ENCODE peak calls at places on chromosome 14, in four cellular contexts. C is CD8-positive, alpha-beta memory T cell; S is GM23248; I is stomach. B is an unnamed sample.

GRCh38 chr14:53310412-53310811 is 157.3 kb upstream of the DDHD1 start:
- DNase-seq in C (no peak), S (no peak), I (no peak), B (no peak)

GRCh38 chr14:53714495-53715389 is 241.9 kb downstream of the BMP4 start:
- DNase-seq in C (no peak), S (no peak), I (no peak), B (no peak)

GRCh38 chr14:51118993-51119392 is 24.1 kb upstream of the TRIM9 start:
- DNase-seq in C (no peak), S (no peak), I (no peak), B (peak)

GRCh38 chr14:56215180-56215579 is 97.0 kb downstream of the PELI2 start:
- DNase-seq in C (no peak), S (no peak), I (no peak), B (no peak)

GRCh38 chr14:56809262-56810215 is 740 bp downstream of the OTX2 start:
- DNase-seq in C (no peak), S (no peak), I (no peak), B (no peak)

GRCh38 chr14:58428011-58428807 is 690 bp downstream of the KIAA0586 start:
- DNase-seq in C (no peak), S (peak), I (no peak), B (no peak)

GRCh38 chr14:22829661-22830328 is at the start of gene MRPL52:
- DNase-seq in C (peak), S (peak), I (peak), B (peak)

GRCh38 chr14:79044894-79045624 is 874.9 kb downstream of the NRXN3 start:
- DNase-seq in C (no peak), S (peak), I (no peak), B (peak)

GRCh38 chr14:55297611-55298323 is 26.5 kb downstream of the FBXO34 start:
- DNase-seq in C (no peak), S (no peak), I (peak), B (no peak)

GRCh38 chr14:52583544-52583943 is 30.9 kb downstream of the GPR137C start:
- DNase-seq in C (no peak), S (peak), I (no peak), B (no peak)

GRCh38 chr14:75232597-75232996 is 46.0 kb upstream of the FOS start:
- DNase-seq in C (peak), S (no peak), I (no peak), B (no peak)

GRCh38 chr14:77040995-77041744 is 12.7 kb upstream of the IRF2BPL start:
- DNase-seq in C (peak), S (no peak), I (no peak), B (no peak)

GRCh38 chr14:59277659-59278058 is 89.2 kb downstream of the DAAM1 start:
- DNase-seq in C (no peak), S (peak), I (no peak), B (no peak)

GRCh38 chr14:56754966-56755365 is 55.3 kb downstream of the OTX2 start:
- DNase-seq in C (no peak), S (no peak), I (no peak), B (no peak)

GRCh38 chr14:71290301-71290700 is 383.0 kb downstream of the PCNX1 start:
- DNase-seq in C (no peak), S (no peak), I (no peak), B (no peak)

GRCh38 chr14:89986475-89986874 is 30.7 kb downstream of the TDP1 start:
- DNase-seq in C (no peak), S (no peak), I (no peak), B (no peak)

GRCh38 chr14:28058012-28058296 is 708.6 kb upstream of the FOXG1 start:
- DNase-seq in C (no peak), S (no peak), I (no peak), B (no peak)

GRCh38 chr14:33273978-33274377 is 335.3 kb downstream of the NPAS3 start:
- DNase-seq in C (no peak), S (no peak), I (no peak), B (no peak)

GRCh38 chr14:99768381-99768780 is 24.8 kb upstream of the EML1 start:
- DNase-seq in C (no peak), S (peak), I (no peak), B (no peak)

GRCh38 chr14:24840204-24840893 is 206.4 kb upstream of the GZMB start:
- DNase-seq in C (no peak), S (no peak), I (no peak), B (no peak)

GRCh38 chr14:102696332-102696731 is 80.9 kb upstream of the TRAF3 start:
- DNase-seq in C (no peak), S (no peak), I (no peak), B (no peak)

GRCh38 chr14:61280526-61281185 is 482 bp downstream of the TMEM30B start:
- DNase-seq in C (peak), S (peak), I (peak), B (no peak)

GRCh38 chr14:98494582-98494981 is 777.4 kb downstream of the BCL11B start:
- DNase-seq in C (no peak), S (peak), I (no peak), B (no peak)

GRCh38 chr14:75578786-75579781 is 664 bp downstream of the FLVCR2 start:
- DNase-seq in C (no peak), S (no peak), I (no peak), B (no peak)

GRCh38 chr14:56514663-56515371 is 64.8 kb upstream of the TMEM260 start:
- DNase-seq in C (no peak), S (peak), I (no peak), B (no peak)

GRCh38 chr14:66944872-66945271 is 244.4 kb upstream of the GARIN2 start:
- DNase-seq in C (no peak), S (peak), I (no peak), B (no peak)

GRCh38 chr14:92099802-92100201 is 6.6 kb downstream of the ATXN3 start:
- DNase-seq in C (no peak), S (peak), I (no peak), B (no peak)

GRCh38 chr14:90509403-90509802 is 112.6 kb downstream of the CALM1 start:
- DNase-seq in C (no peak), S (no peak), I (no peak), B (no peak)

GRCh38 chr14:83372271-83372670 is 1838.6 kb upstream of the SEL1L start:
- DNase-seq in C (no peak), S (no peak), I (no peak), B (no peak)

GRCh38 chr14:91326514-91326832 is 82.0 kb upstream of the GPR68 start:
- DNase-seq in C (no peak), S (no peak), I (no peak), B (no peak)

GRCh38 chr14:99513946-99514551 is 32.8 kb downstream of the CCNK start:
- DNase-seq in C (no peak), S (no peak), I (peak), B (no peak)

GRCh38 chr14:68487805-68488590 is 304.9 kb downstream of the ZFP36L1 start:
- DNase-seq in C (no peak), S (peak), I (no peak), B (no peak)
- H3K27ac ChIP-seq in C (no peak), S (peak), I (no peak), B (no peak)

DNA sequence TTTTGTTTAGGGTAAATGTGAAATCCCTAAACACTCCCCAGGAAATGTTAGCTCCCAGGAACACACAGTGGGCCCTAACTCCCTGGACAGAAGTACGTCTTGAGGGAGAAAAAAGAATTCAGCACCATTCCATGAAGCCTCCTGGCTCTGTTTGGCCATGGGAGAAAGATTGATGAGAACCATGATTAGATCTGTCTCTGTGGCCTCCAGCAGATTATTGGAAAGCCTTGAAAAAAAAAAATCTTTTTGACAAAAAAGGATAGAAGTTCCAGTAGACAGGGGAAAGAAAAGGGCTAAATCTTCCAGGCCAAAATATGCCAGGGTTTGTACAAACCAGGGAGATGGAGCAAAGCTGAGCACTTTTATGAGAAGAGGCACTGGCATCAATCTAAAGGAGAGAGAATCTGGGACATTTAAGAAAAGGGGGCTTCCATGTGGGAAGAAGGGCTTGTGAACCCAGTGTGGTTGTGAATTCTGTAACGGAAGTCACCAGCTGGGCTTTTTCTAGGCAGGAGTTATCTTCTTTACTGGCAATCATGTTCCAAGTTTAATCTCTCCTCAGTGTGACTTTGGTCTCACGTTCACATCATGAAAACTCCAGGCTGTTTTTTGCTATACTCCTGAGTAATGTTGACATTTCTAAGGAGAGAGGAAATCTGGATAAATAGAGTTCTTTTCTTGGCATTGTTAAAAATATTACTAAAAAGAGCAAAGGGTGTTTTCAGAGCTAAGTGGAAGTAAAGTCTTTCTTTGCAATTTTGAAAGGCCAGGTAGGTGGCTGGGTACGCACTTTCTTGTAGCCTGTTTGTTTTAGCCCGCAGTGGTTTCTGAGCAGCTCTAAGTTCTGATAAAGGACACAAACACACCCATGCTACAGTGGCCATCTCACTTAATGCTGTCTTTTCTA is 426.7 kb downstream of the RAD51B start:
- DNase-seq in C (no peak), S (no peak), I (no peak), B (no peak)
- H3K27ac ChIP-seq in C (no peak), S (no peak), I (peak), B (peak)

DNA sequence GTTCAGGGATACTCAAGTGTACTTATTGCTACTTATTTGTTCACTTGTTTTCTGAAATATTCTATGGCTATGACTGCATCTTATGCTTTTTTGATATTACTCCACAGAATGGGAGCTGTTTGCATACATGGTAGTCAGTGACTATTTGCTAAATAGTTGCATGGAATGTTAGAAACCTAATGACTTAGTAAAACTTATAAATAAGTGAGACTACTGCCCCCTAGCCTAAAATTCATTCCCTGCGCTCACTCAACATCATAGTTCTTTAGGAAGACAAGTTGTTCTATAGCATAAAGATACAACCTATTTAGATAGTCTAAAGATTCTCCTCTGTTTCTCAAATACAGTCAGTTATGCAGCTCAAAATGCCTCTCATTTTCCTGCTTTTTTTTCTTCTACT is 305.5 kb downstream of the CEP128 start:
- DNase-seq in C (no peak), S (peak), I (no peak), B (no peak)
- H3K27ac ChIP-seq in C (no peak), S (no peak), I (no peak), B (no peak)

GRCh38 chr14:94000267-94000666 is 3.2 kb downstream of the CCDC197 start:
- DNase-seq in C (no peak), S (no peak), I (no peak), B (no peak)
- H3K27ac ChIP-seq in C (no peak), S (no peak), I (no peak), B (no peak)

GRCh38 chr14:20611277-20611676 is 20.1 kb upstream of the RNASE12 start:
- DNase-seq in C (no peak), S (no peak), I (no peak), B (no peak)

GRCh38 chr14:20614038-20614840 is 23.1 kb upstream of the RNASE12 start:
- DNase-seq in C (no peak), S (peak), I (no peak), B (no peak)

GRCh38 chr14:20610002-20610765 is 19.0 kb upstream of the RNASE12 start:
- DNase-seq in C (peak), S (peak), I (peak), B (peak)

GRCh38 chr14:20613094-20614037 is 22.2 kb upstream of the RNASE12 start:
- DNase-seq in C (peak), S (peak), I (peak), B (no peak)

DNA sequence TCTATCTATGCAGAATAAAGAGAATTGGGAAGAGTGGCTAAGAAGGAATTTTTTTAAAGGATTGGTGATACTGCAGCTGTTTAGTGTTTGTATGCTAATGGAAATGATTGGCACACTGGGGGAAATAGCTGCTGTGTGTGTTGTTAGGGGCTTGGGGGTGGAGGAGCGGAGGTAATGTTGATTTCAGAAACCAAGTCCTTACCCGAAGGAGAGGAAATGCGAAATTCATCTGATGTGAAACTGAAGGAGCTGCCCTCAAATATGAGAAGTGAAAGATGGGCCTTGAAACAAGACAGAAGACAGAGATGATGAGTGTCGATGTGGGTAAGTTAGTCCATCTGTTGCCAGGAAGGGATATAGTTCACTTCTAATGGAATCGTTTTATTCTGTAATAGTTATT is 21.2 kb upstream of the RNASE12 start:
- DNase-seq in C (no peak), S (no peak), I (no peak), B (no peak)
- H3K27ac ChIP-seq in C (no peak), S (peak), I (peak), B (no peak)

GRCh38 chr14:94600148-94600545 is 12.0 kb upstream of the SERPINA3 start:
- DNase-seq in C (no peak), S (no peak), I (no peak), B (no peak)

GRCh38 chr14:94597788-94598187 is 14.4 kb upstream of the SERPINA3 start:
- DNase-seq in C (no peak), S (no peak), I (no peak), B (no peak)

GRCh38 chr14:94598816-94599655 is 13.2 kb upstream of the SERPINA3 start:
- DNase-seq in C (no peak), S (peak), I (peak), B (peak)

GRCh38 chr14:94599656-94600004 is 12.6 kb upstream of the SERPINA3 start:
- DNase-seq in C (no peak), S (no peak), I (no peak), B (no peak)

GRCh38 chr14:94598506-94598815 is 13.7 kb upstream of the SERPINA3 start:
- DNase-seq in C (no peak), S (no peak), I (no peak), B (no peak)
- H3K27ac ChIP-seq in C (no peak), S (peak), I (peak), B (peak)

GRCh38 chr14:73770977-73771847 is 57.0 kb upstream of the PNMA1 start:
- DNase-seq in C (no peak), S (no peak), I (no peak), B (no peak)

GRCh38 chr14:73773441-73774243 is 59.5 kb upstream of the PNMA1 start:
- DNase-seq in C (no peak), S (no peak), I (no peak), B (no peak)

GRCh38 chr14:73774671-73775070 is 60.5 kb upstream of the PNMA1 start:
- DNase-seq in C (no peak), S (no peak), I (no peak), B (no peak)

GRCh38 chr14:73774244-73774575 is 60.0 kb upstream of the PNMA1 start:
- DNase-seq in C (no peak), S (no peak), I (no peak), B (no peak)

DNA sequence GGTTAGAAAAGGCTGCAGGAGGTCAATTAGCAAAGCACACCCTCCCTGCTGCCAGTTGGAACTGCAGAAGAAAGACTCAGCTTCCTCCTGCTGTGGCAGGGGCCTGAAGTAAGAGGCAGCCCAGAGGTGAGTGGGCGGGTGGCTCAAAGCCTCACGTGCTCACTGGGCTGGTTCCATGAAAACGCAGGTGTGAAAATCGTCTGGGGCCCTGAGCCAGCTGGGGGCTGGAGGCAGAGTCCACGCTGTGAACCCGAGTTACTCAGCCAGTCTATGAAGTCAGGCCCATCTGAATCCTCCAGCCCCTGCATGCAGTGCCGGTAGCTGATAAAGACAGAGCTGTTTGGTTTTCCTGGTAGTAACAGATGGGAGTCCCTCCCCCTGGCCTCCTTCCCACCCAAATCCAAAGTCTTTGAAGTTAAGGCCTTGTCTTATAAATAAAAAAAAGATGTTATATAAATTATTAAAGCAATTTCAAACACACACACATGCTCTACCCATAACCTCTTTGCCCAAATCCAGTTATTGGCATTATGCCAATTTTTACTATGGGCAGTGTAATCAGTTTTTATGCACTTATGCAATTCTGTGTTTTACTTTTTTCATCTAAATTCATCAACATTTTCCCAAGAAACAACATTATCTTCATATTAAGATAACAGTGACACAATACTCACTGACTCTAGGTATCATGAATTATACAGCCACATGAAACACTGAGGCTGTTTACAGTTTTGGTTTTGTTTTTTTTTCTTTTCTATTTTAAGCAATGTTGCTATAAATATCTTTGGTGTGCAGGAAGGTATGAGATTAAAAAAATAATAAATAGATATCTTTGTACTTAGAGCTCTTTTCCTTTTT is 57.9 kb upstream of the PNMA1 start:
- DNase-seq in C (peak), S (peak), I (peak), B (no peak)
- H3K27ac ChIP-seq in C (peak), S (no peak), I (peak), B (peak)

GRCh38 chr14:64983439-64984310 is 3.0 kb upstream of the FNTB start:
- DNase-seq in C (peak), S (peak), I (peak), B (no peak)

GRCh38 chr14:64992328-64992885 is 5.7 kb downstream of the FNTB start:
- DNase-seq in C (no peak), S (no peak), I (no peak), B (no peak)

GRCh38 chr14:64990939-64991338 is 4.2 kb downstream of the FNTB start:
- DNase-seq in C (no peak), S (no peak), I (no peak), B (no peak)

GRCh38 chr14:64990291-64990690 is 3.6 kb downstream of the FNTB start:
- DNase-seq in C (no peak), S (no peak), I (no peak), B (no peak)

GRCh38 chr14:64986578-64987571 is at the start of gene FNTB:
- DNase-seq in C (peak), S (peak), I (peak), B (peak)
- H3K27ac ChIP-seq in C (peak), S (peak), I (peak), B (peak)

B was measured in caudate nucleus.